ENCODE peak calls at places on chromosomes 4 and X, in seven cellular contexts. One of them, this sample, is unnamed.

GRCh38 chrX:72685810-72686465 is 28.2 kb downstream of the PHKA1 start:
- DNase-seq in GM23338: no peak
- DNase-seq in upper lobe of right lung: no peak
- DNase-seq in H9: no peak
- DNase-seq in RWPE2: no peak
- DNase-seq in testis: no peak
- DNase-seq in A549: peak; percentile 17
- DNase-seq in this sample: no peak

GRCh38 chrX:115030635-115031034 is 13.2 kb upstream of the IL13RA2 start:
- DNase-seq in GM23338: no peak
- DNase-seq in upper lobe of right lung: no peak
- DNase-seq in H9: no peak
- DNase-seq in RWPE2: peak; percentile 58
- DNase-seq in testis: no peak
- DNase-seq in A549: no peak
- DNase-seq in this sample: no peak

GRCh38 chrX:112967903-112968302 is 127.3 kb upstream of the AMOT start:
- DNase-seq in GM23338: no peak
- DNase-seq in upper lobe of right lung: no peak
- DNase-seq in H9: no peak
- DNase-seq in RWPE2: no peak
- DNase-seq in testis: no peak
- DNase-seq in A549: no peak
- DNase-seq in this sample: no peak

GRCh38 chrX:13966071-13966850 is 63.4 kb downstream of the GEMIN8 start:
- DNase-seq in GM23338: no peak
- DNase-seq in upper lobe of right lung: no peak
- DNase-seq in H9: no peak
- DNase-seq in RWPE2: no peak
- DNase-seq in testis: no peak
- DNase-seq in A549: no peak
- DNase-seq in this sample: peak; percentile 50

GRCh38 chrX:44068043-44068442 is 94.9 kb upstream of the NDP start:
- DNase-seq in GM23338: no peak
- DNase-seq in upper lobe of right lung: no peak
- DNase-seq in H9: no peak
- DNase-seq in RWPE2: no peak
- DNase-seq in testis: no peak
- DNase-seq in A549: no peak
- DNase-seq in this sample: no peak

GRCh38 chr4:113435893-113436292 is 325.6 kb downstream of the CAMK2D start:
- DNase-seq in GM23338: peak; percentile 48
- DNase-seq in upper lobe of right lung: no peak
- DNase-seq in H9: peak; percentile 33
- DNase-seq in RWPE2: peak; percentile 66
- DNase-seq in testis: peak; percentile 33
- DNase-seq in A549: no peak
- DNase-seq in this sample: peak; percentile 91

GRCh38 chrX:39477438-39478120 is 620.2 kb downstream of the BCOR start:
- DNase-seq in GM23338: peak; percentile 61
- DNase-seq in upper lobe of right lung: peak; percentile 65
- DNase-seq in H9: peak; percentile 88
- DNase-seq in RWPE2: no peak
- DNase-seq in testis: no peak
- DNase-seq in A549: no peak
- DNase-seq in this sample: peak; percentile 64

GRCh38 chrX:29699214-29699613 is 516.1 kb upstream of the MAGEB2 start:
- DNase-seq in GM23338: no peak
- DNase-seq in upper lobe of right lung: no peak
- DNase-seq in H9: no peak
- DNase-seq in RWPE2: no peak
- DNase-seq in testis: no peak
- DNase-seq in A549: no peak
- DNase-seq in this sample: no peak

GRCh38 chrX:14039344-14039743 is 9.7 kb upstream of the GEMIN8 start:
- DNase-seq in GM23338: peak; percentile 53
- DNase-seq in upper lobe of right lung: no peak
- DNase-seq in H9: no peak
- DNase-seq in RWPE2: no peak
- DNase-seq in testis: peak; percentile 53
- DNase-seq in A549: peak; percentile 54
- DNase-seq in this sample: peak; percentile 56

GRCh38 chrX:67636532-67636931 is 92.7 kb downstream of the AR start:
- DNase-seq in GM23338: peak; percentile 21
- DNase-seq in upper lobe of right lung: no peak
- DNase-seq in H9: peak; percentile 28
- DNase-seq in RWPE2: no peak
- DNase-seq in testis: no peak
- DNase-seq in A549: no peak
- DNase-seq in this sample: peak; percentile 6

GRCh38 chrX:28120076-28120475 is 138.8 kb upstream of the DCAF8L1 start:
- DNase-seq in GM23338: no peak
- DNase-seq in upper lobe of right lung: no peak
- DNase-seq in H9: no peak
- DNase-seq in RWPE2: no peak
- DNase-seq in testis: no peak
- DNase-seq in A549: peak; percentile 30
- DNase-seq in this sample: peak; percentile 22

GRCh38 chr4:122798917-122799316 is 27.7 kb upstream of the FGF2 start:
- DNase-seq in GM23338: no peak
- DNase-seq in upper lobe of right lung: no peak
- DNase-seq in H9: no peak
- DNase-seq in RWPE2: no peak
- DNase-seq in testis: no peak
- DNase-seq in A549: no peak
- DNase-seq in this sample: no peak

GRCh38 chr4:122798101-122798500 is 28.5 kb upstream of the FGF2 start:
- DNase-seq in GM23338: peak; percentile 69
- DNase-seq in upper lobe of right lung: no peak
- DNase-seq in H9: peak; percentile 74
- DNase-seq in RWPE2: peak; percentile 87
- DNase-seq in testis: peak; percentile 56
- DNase-seq in A549: peak; percentile 73
- DNase-seq in this sample: no peak

GRCh38 chr4:122806981-122807679 is 19.5 kb upstream of the FGF2 start:
- DNase-seq in GM23338: no peak
- DNase-seq in upper lobe of right lung: no peak
- DNase-seq in H9: no peak
- DNase-seq in RWPE2: no peak
- DNase-seq in testis: no peak
- DNase-seq in A549: no peak
- DNase-seq in this sample: no peak

GRCh38 chr4:122803788-122804208 is 22.8 kb upstream of the FGF2 start:
- DNase-seq in GM23338: no peak
- DNase-seq in upper lobe of right lung: no peak
- DNase-seq in H9: no peak
- DNase-seq in RWPE2: no peak
- DNase-seq in testis: no peak
- DNase-seq in A549: no peak
- DNase-seq in this sample: peak; percentile 83
- TF ChIP-seq CTCF in GM23338: no peak
- TF ChIP-seq CTCF in upper lobe of right lung: no peak
- TF ChIP-seq CTCF in H9: no peak
- TF ChIP-seq CTCF in RWPE2: no peak
- TF ChIP-seq CTCF in testis: no peak
- TF ChIP-seq CTCF in A549: no peak
- TF ChIP-seq CTCF in this sample: no peak

GRCh38 chr4:8675906-8676305 is 83.3 kb downstream of the CPZ start:
- DNase-seq in GM23338: no peak
- DNase-seq in upper lobe of right lung: peak; percentile 33
- DNase-seq in H9: no peak
- DNase-seq in RWPE2: peak; percentile 15
- DNase-seq in testis: no peak
- DNase-seq in A549: no peak
- DNase-seq in this sample: no peak

GRCh38 chr4:8674311-8674885 is 81.8 kb downstream of the CPZ start:
- DNase-seq in GM23338: no peak
- DNase-seq in upper lobe of right lung: no peak
- DNase-seq in H9: no peak
- DNase-seq in RWPE2: peak; percentile 31
- DNase-seq in testis: no peak
- DNase-seq in A549: no peak
- DNase-seq in this sample: no peak

GRCh38 chr4:8675383-8675782 is 82.8 kb downstream of the CPZ start:
- DNase-seq in GM23338: peak; percentile 95
- DNase-seq in upper lobe of right lung: peak; percentile 57
- DNase-seq in H9: peak; percentile 90
- DNase-seq in RWPE2: peak; percentile 67
- DNase-seq in testis: peak; percentile 23
- DNase-seq in A549: peak; percentile 10
- DNase-seq in this sample: peak; percentile 19

GRCh38 chr4:8671712-8672290 is 79.2 kb downstream of the CPZ start:
- DNase-seq in GM23338: no peak
- DNase-seq in upper lobe of right lung: peak; percentile 41
- DNase-seq in H9: no peak
- DNase-seq in RWPE2: peak; percentile 28
- DNase-seq in testis: no peak
- DNase-seq in A549: no peak
- DNase-seq in this sample: no peak

DNA sequence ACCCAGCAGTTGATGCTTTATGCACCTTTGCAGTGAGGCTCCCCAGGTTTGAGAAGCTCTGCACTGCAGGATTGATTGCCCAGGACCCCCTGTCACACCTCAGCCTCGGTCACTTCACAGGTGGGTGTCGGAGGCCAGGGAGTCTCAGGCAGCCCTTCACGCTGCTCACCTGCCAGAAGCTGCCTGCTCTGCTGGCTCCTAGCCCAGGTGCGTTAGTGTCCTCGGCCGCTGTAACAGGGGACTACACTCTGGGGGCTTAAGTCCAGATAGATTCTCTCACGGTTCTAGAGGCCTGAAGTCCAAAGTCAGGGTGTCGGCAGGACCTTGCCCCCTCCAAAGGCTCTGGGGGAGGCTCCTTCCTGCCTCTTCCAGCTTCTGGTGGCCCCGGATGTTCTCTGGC is 79.9 kb downstream of the CPZ start:
- DNase-seq in GM23338: no peak
- DNase-seq in upper lobe of right lung: peak; percentile 46
- DNase-seq in H9: no peak
- DNase-seq in RWPE2: peak; percentile 10
- DNase-seq in testis: no peak
- DNase-seq in A549: no peak
- DNase-seq in this sample: no peak
- H3K4me1 ChIP-seq in GM23338: no peaks in the 10 kb centered on the region
- H3K4me1 ChIP-seq in upper lobe of right lung: no peaks in the 10 kb centered on the region
- H3K4me1 ChIP-seq in H9: no peaks in the 10 kb centered on the region
- H3K4me1 ChIP-seq in RWPE2: no peaks in the 10 kb centered on the region
- H3K4me1 ChIP-seq in testis: no peaks in the 10 kb centered on the region
- H3K4me1 ChIP-seq in A549: no peaks in the 10 kb centered on the region
- H3K4me1 ChIP-seq in this sample: no peaks in the 10 kb centered on the region

GRCh38 chr4:16505726-16506125 is 279.5 kb upstream of the TAPT1 start:
- DNase-seq in GM23338: peak; percentile 82
- DNase-seq in upper lobe of right lung: no peak
- DNase-seq in H9: peak; percentile 61
- DNase-seq in RWPE2: no peak
- DNase-seq in testis: no peak
- DNase-seq in A549: no peak
- DNase-seq in this sample: peak; percentile 29
- TF ChIP-seq CTCF in GM23338: peak; percentile 72
- TF ChIP-seq CTCF in upper lobe of right lung: peak; percentile 25
- TF ChIP-seq CTCF in H9: peak; percentile 71
- TF ChIP-seq CTCF in RWPE2: no peak
- TF ChIP-seq CTCF in testis: no peak
- TF ChIP-seq CTCF in A549: no peak
- TF ChIP-seq CTCF in this sample: peak; percentile 53

GRCh38 chr4:2483237-2483636 is 14.3 kb downstream of the RNF4 start:
- DNase-seq in GM23338: no peak
- DNase-seq in upper lobe of right lung: no peak
- DNase-seq in H9: no peak
- DNase-seq in RWPE2: no peak
- DNase-seq in testis: no peak
- DNase-seq in A549: no peak
- DNase-seq in this sample: no peak
- H3K4me1 ChIP-seq in GM23338: peaks cover 60% of the 10 kb centered on the region
- H3K4me1 ChIP-seq in upper lobe of right lung: peaks cover 85% of the 10 kb centered on the region
- H3K4me1 ChIP-seq in H9: peaks cover 2% of the 10 kb centered on the region
- H3K4me1 ChIP-seq in RWPE2: no peaks in the 10 kb centered on the region
- H3K4me1 ChIP-seq in testis: peaks cover 42% of the 10 kb centered on the region
- H3K4me1 ChIP-seq in A549: peaks cover 7% of the 10 kb centered on the region
- H3K4me1 ChIP-seq in this sample: peaks cover 10% of the 10 kb centered on the region

DNA sequence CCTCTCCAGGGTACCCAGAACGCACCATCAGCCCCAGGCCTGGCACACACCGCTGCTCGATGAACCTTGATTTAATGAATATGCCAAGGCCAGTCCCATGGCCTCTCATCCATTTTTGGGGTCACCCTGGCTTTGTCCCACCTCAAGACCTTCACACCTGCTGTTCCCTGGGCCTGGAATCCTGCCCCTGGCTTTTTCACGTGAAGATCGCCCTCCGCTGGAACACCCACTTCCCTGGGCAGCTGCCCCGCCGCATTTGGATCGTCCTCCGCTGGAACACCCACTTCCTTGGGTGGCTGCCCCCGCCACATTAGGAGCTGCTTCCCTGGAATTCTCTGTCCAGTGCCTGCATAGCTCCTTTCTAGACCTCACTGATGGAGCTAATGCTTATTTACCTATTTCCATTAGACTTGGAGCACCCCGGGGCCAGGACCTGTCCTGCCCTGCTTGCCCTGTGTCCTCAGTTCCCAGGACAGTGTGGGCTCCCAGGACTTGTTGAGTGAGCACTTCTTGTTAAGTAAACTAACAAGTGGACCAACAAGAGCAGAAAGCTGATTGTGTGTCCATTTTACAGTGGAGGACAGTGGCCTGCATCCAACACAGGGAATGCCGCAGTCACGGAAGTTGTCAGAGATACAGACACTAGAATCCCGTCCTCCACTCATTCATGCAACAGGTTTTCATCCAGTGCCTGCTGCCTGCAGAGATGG is 12.5 kb downstream of the BLOC1S4 start:
- DNase-seq in GM23338: no peak
- DNase-seq in upper lobe of right lung: no peak
- DNase-seq in H9: peak; percentile 25
- DNase-seq in RWPE2: no peak
- DNase-seq in testis: peak; percentile 30
- DNase-seq in A549: no peak
- DNase-seq in this sample: no peak
- TF ChIP-seq CTCF in GM23338: no peak
- TF ChIP-seq CTCF in upper lobe of right lung: no peak
- TF ChIP-seq CTCF in H9: peak; percentile 8
- TF ChIP-seq CTCF in RWPE2: no peak
- TF ChIP-seq CTCF in testis: no peak
- TF ChIP-seq CTCF in A549: no peak
- TF ChIP-seq CTCF in this sample: no peak

GRCh38 chr4:11700751-11701226 is 272.1 kb upstream of the HS3ST1 start:
- DNase-seq in GM23338: no peak
- DNase-seq in upper lobe of right lung: no peak
- DNase-seq in H9: no peak
- DNase-seq in RWPE2: no peak
- DNase-seq in testis: no peak
- DNase-seq in A549: no peak
- DNase-seq in this sample: no peak
- H3K4me1 ChIP-seq in GM23338: no peaks in the 10 kb centered on the region
- H3K4me1 ChIP-seq in upper lobe of right lung: no peaks in the 10 kb centered on the region
- H3K4me1 ChIP-seq in H9: no peaks in the 10 kb centered on the region
- H3K4me1 ChIP-seq in RWPE2: peaks cover 47% of the 10 kb centered on the region
- H3K4me1 ChIP-seq in testis: no peaks in the 10 kb centered on the region
- H3K4me1 ChIP-seq in A549: peaks cover 3% of the 10 kb centered on the region
- H3K4me1 ChIP-seq in this sample: peaks cover 24% of the 10 kb centered on the region